ENCODE peak calls at places on chromosomes 5 and 9, in six cellular contexts. T, C, J, I, U and K are unnamed samples.

GRCh38 chr5:172648755-172649154 is 7.7 kb downstream of the NEURL1B start:
- DNase-seq in T (no peak), C (no peak), J (no peak), I (peak; percentile 44), U (no peak), K (no peak)

GRCh38 chr5:75040973-75041372 is 11.4 kb downstream of the GCNT4 start:
- DNase-seq in T (peak; percentile 72), C (peak; percentile 69), J (no peak), I (no peak), U (no peak), K (no peak)

GRCh38 chr5:173781432-173781825 is 106.7 kb upstream of the CPEB4 start:
- DNase-seq in T (peak; percentile 69), C (no peak), J (no peak), I (no peak), U (no peak), K (no peak)

GRCh38 chr5:65086234-65086886 is 317.6 kb downstream of the CWC27 start:
- DNase-seq in T (no peak), C (peak; percentile 48), J (no peak), I (no peak), U (no peak), K (no peak)

GRCh38 chr5:58228896-58229295 is 231.0 kb downstream of the PLK2 start:
- DNase-seq in T (no peak), C (no peak), J (no peak), I (no peak), U (no peak), K (no peak)

GRCh38 chr9:123542435-123543225 is 186.6 kb downstream of the CRB2 start:
- DNase-seq in T (peak; percentile 15), C (no peak), J (no peak), I (no peak), U (no peak), K (no peak)

GRCh38 chr5:134328619-134329018 is 38.4 kb downstream of the CDKL3 start:
- DNase-seq in T (peak; percentile 1), C (no peak), J (no peak), I (no peak), U (no peak), K (no peak)

GRCh38 chr9:129473523-129474244 is 147.2 kb downstream of the C9orf50 start:
- DNase-seq in T (peak; percentile 71), C (peak; percentile 58), J (no peak), I (no peak), U (no peak), K (peak; percentile 36)

GRCh38 chr9:87606921-87607521 is 109.4 kb downstream of the DAPK1 start:
- DNase-seq in T (peak; percentile 87), C (peak; percentile 59), J (no peak), I (no peak), U (no peak), K (peak; percentile 36)

GRCh38 chr5:169050146-169050571 is 250.8 kb downstream of the SLIT3 start:
- DNase-seq in T (no peak), C (no peak), J (no peak), I (no peak), U (no peak), K (no peak)

GRCh38 chr5:96336351-96336985 is 96.6 kb downstream of the PCSK1 start:
- DNase-seq in T (peak; percentile 96), C (peak; percentile 93), J (peak; percentile 65), I (peak; percentile 69), U (peak; percentile 79), K (peak; percentile 75)

GRCh38 chr5:35319231-35320002 is 89.1 kb upstream of the PRLR start:
- DNase-seq in T (peak; percentile 13), C (peak; percentile 2), J (no peak), I (no peak), U (peak; percentile 58), K (no peak)

GRCh38 chr5:38384396-38384795 is 126.0 kb downstream of the EGFLAM start:
- DNase-seq in T (no peak), C (no peak), J (no peak), I (no peak), U (no peak), K (no peak)

GRCh38 chr5:158265931-158266710 is 407.2 kb upstream of the CLINT1 start:
- DNase-seq in T (no peak), C (no peak), J (no peak), I (no peak), U (no peak), K (no peak)

GRCh38 chr5:683619-684481 is 9.3 kb downstream of the TPPP start:
- DNase-seq in T (no peak), C (no peak), J (no peak), I (peak; percentile 20), U (no peak), K (no peak)

GRCh38 chr5:110634475-110634874 is 92.0 kb downstream of the TMEM232 start:
- DNase-seq in T (no peak), C (no peak), J (no peak), I (no peak), U (no peak), K (no peak)

GRCh38 chr5:32027717-32028321 is 146.3 kb downstream of the GOLPH3 start:
- DNase-seq in T (peak; percentile 100), C (peak; percentile 97), J (no peak), I (peak; percentile 22), U (peak; percentile 35), K (no peak)
- H3K4me3 ChIP-seq in T (peak overlapping the region; percentile 29), C (peak overlapping the region; percentile 1), J (no peak overlapping the region), I (no peak overlapping the region), U (no peak overlapping the region), K (no peak overlapping the region)

DNA sequence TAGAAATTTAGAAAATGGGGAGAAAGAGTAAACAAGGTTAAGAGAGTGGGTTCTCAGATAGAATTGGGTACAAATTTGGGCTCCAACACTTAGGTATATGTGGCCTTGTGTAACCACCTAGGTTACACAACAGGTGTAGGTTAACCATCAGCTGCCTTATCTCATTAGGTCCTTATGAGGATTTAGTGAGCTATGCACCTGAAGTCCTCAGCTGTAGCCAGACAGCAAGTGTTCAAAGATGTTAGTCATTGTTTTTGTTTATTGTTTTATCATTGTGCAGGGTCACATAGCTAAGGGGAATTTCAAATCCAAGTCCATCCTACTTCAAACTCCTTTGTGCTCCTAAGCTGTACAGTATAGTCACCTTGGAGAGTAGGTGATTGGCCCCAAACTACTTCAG is 970 bp upstream of the TRIM32 start:
- DNase-seq in T (no peak), C (peak; percentile 29), J (no peak), I (no peak), U (no peak), K (no peak)
- H3K4me3 ChIP-seq in T (peak overlapping the region; percentile 83), C (no peak overlapping the region), J (peak overlapping the region; percentile 81), I (no peak overlapping the region), U (peak overlapping the region; percentile 86), K (peak overlapping the region; percentile 57)

GRCh38 chr5:129460951-129461815 is 1.1 kb downstream of the ADAMTS19 start:
- DNase-seq in T (peak; percentile 38), C (no peak), J (no peak), I (peak; percentile 87), U (peak; percentile 45), K (peak; percentile 10)
- H3K4me3 ChIP-seq in T (peak overlapping the region; percentile 58), C (peak overlapping the region; percentile 40), J (no peak overlapping the region), I (peak overlapping the region; percentile 99), U (peak overlapping the region; percentile 41), K (peak overlapping the region; percentile 14)

GRCh38 chr9:20685769-20686168 is 1.7 kb downstream of the FOCAD start:
- DNase-seq in T (no peak), C (no peak), J (no peak), I (no peak), U (no peak), K (no peak)
- H3K4me3 ChIP-seq in T (peak overlapping the region; percentile 68), C (no peak overlapping the region), J (no peak overlapping the region), I (peak overlapping the region; percentile 85), U (no peak overlapping the region), K (no peak overlapping the region)